ENCODE peak calls at places on chromosomes 6 and 20, in four cellular contexts. B is MCF 10A, N is AG10803, D is breast epithelium. Q is an unnamed sample.
A peak's percentile ranks its signal among the peaks of the same experiment; 100 is the strongest.

GRCh38 chr6:74048387-74048786 is 352.4 kb downstream of the CD109 start:
- DNase-seq in B (no peak), N (no peak), D (no peak), Q (no peak)

GRCh38 chr6:30007132-30007764 is 53.8 kb upstream of the POLR1H start:
- DNase-seq in D (no peak), B (no peak), N (no peak), Q (peak; percentile 38)

GRCh38 chr6:119156742-119157494 is 78.5 kb upstream of the FAM184A start:
- DNase-seq in N (no peak), B (no peak), D (no peak), Q (no peak)

GRCh38 chr6:32967151-32968091 is 973 bp upstream of the BRD2 start:
- DNase-seq in N (peak; percentile 44), D (no peak), B (peak; percentile 76), Q (no peak)

GRCh38 chr6:119207327-119207726 is 128.9 kb upstream of the FAM184A start:
- DNase-seq in D (no peak), B (no peak), N (no peak), Q (no peak)

GRCh38 chr6:37103169-37104039 is 66.5 kb upstream of the PIM1 start:
- DNase-seq in N (peak; percentile 49), D (peak; percentile 32), B (peak; percentile 47), Q (no peak)

GRCh38 chr20:11302436-11302835 is 615.3 kb upstream of the BTBD3 start:
- DNase-seq in N (peak; percentile 55), D (no peak), B (no peak), Q (no peak)

GRCh38 chr6:21593927-21594421 is 423 bp downstream of the SOX4 start:
- DNase-seq in D (peak; percentile 28), N (peak; percentile 71), B (peak; percentile 60), Q (no peak)

GRCh38 chr6:24927985-24928735 is 7.6 kb downstream of the RIPOR2 start:
- DNase-seq in D (no peak), B (no peak), N (no peak), Q (no peak)

GRCh38 chr6:108009894-108010293 is 51.9 kb upstream of the SEC63 start:
- DNase-seq in D (no peak), B (peak; percentile 13), N (no peak), Q (no peak)

GRCh38 chr6:152054441-152054840 is 247.0 kb downstream of the ESR1 start:
- DNase-seq in N (peak; percentile 51), D (no peak), B (peak; percentile 42), Q (no peak)

DNA sequence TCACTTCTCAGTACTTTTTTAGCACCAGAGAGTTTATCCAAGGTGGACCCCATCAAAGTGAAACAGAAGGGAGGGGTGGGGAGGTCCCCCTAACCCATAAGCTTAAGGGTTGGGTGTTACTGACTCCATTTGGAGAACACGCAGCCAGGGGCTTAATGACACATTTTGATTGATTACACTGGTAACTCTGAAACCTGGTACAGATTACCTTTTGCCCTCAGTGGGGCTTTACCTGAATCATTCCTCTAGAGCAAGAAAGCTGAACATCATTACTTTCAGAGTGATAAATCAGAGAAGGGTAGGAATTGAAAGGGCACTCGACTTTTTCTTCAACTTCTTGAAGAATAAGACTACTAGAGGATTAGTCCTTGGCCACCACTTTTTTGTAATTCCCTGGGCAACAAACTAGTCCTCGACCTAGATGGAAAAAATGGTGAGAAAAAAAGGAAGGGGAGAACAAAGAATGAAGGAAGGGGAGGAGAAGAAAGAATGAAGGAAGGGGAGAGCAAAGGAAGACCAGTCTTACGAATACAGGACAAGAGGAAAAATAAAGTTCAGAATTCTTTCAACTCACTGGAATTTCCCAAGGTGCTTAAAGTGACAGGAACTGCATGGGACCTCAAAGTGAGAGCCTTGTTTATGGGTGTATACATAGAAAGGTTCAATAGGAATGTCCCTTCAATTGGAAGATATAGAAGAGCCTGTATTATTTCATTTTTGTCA is 509.5 kb upstream of the JARID2 start:
- DNase-seq in B (no peak), N (no peak), D (no peak), Q (no peak)
- TF ChIP-seq CTCF in B (no peak), N (no peak), D (no peak), Q (no peak)

GRCh38 chr6:155498370-155498769 is 42.7 kb upstream of the NOX3 start:
- DNase-seq in B (no peak), N (no peak), D (no peak), Q (no peak)
- TF ChIP-seq CTCF in B (no peak), N (peak; percentile 24), D (no peak), Q (no peak)

DNA sequence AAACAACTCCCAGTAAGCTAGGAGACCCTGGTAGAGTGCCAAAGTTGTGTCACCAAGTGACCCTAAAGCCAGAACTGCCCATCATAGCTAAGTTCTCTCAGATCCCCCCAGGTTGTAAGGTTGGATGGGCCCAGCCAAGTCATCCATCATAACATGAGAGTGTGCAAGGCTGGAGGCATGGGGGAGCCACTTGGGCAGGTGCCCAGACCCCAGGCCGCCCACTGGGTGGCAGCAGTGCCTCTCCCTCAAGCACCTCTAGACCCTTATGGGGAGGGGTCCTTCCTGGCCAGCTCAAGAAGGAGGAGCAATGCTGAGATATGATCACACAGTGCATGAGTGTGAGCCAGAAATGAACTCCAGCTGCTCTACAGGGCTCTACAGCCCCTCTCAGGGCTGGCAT is 154.5 kb downstream of the MYLK4 start:
- DNase-seq in N (no peak), B (no peak), D (no peak), Q (no peak)
- TF ChIP-seq CTCF in N (no peak), B (peak; percentile 8), D (no peak), Q (peak; percentile 25)

GRCh38 chr20:56924976-56925695 is 296.0 kb downstream of the TFAP2C start:
- DNase-seq in D (no peak), N (no peak), B (no peak), Q (no peak)
- TF ChIP-seq CTCF in D (no peak), N (no peak), B (no peak), Q (no peak)

GRCh38 chr20:22557403-22558276 is 26.7 kb downstream of the FOXA2 start:
- DNase-seq in N (no peak), B (no peak), D (no peak), Q (no peak)
- TF ChIP-seq CTCF in N (no peak), B (no peak), D (no peak), Q (no peak)

DNA sequence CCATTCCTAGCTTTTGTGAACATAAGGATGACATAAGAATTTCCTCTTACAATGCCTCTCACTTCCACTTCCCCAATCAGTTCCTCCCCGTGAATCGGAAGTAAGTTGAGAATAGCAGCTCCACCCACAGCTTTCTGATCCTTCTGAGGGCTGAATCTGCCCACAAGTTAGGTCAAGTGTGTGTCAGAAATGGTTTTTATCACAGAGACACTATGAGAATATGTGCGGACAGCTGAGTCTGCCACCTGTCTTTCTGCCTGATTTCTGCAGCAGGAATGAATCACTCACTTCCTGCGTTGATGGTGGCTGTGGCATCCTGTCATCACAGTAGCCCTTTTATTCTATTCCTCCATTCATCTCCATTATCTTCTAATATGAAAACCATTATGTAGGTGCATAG is 70.2 kb downstream of the RIN2 start:
- DNase-seq in D (no peak), B (peak; percentile 72), N (no peak), Q (peak; percentile 68)
- TF ChIP-seq CTCF in D (no peak), B (peak; percentile 46), N (peak; percentile 27), Q (peak; percentile 28)

GRCh38 chr20:23692725-23693124 is 3.9 kb upstream of the CST4 start:
- DNase-seq in B (no peak), D (no peak), N (peak; percentile 41), Q (no peak)
- TF ChIP-seq CTCF in B (no peak), D (no peak), N (no peak), Q (no peak)

DNA sequence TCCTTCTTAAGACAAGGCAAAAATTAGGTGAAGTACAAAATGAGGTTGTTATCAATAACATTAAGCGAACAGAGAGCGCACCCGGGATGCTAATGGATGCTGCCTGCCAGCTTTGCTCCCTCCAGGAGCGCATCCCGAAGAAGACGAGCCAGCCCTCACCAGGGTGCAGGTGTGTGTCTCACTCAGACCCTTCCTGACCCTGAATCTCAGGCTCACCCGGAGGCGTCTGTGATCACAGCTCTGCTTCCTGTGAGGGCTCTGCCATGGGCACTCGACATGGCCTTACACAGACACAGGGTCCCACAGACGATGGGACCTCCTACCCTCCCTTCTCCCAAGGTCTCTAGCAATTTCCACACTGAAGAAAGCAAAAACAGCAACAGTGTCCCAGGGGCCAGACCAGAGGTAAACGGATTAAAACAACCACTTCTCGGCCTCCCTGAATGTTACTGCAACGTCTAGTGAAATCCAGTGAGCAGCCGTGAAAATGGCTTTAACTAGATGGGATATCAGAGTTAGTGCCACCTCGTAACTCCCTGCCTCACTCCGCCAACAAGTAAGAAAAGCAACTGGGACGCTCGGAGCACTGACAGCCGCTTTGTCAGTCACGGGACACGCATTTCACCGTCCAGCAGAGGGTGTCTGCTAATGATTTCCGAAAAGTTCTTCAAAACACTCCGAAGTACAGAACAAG is 11.7 kb downstream of the ZBTB46 start:
- DNase-seq in N (peak; percentile 34), B (no peak), D (no peak), Q (no peak)
- TF ChIP-seq CTCF in N (peak; percentile 56), B (no peak), D (no peak), Q (peak; percentile 22)

GRCh38 chr20:16945619-16946018 is 197.5 kb downstream of the OTOR start:
- DNase-seq in D (no peak), B (no peak), N (no peak), Q (no peak)

GRCh38 chr20:16944753-16945152 is 196.6 kb downstream of the OTOR start:
- DNase-seq in N (no peak), D (no peak), B (no peak), Q (no peak)

GRCh38 chr20:16946097-16946496 is 197.9 kb downstream of the OTOR start:
- DNase-seq in D (no peak), N (no peak), B (no peak), Q (no peak)

GRCh38 chr20:16940701-16941100 is 192.5 kb downstream of the OTOR start:
- DNase-seq in N (no peak), D (no peak), B (no peak), Q (no peak)

GRCh38 chr20:16942702-16943101 is 194.5 kb downstream of the OTOR start:
- DNase-seq in B (peak; percentile 36), D (no peak), N (peak; percentile 51), Q (no peak)
- TF ChIP-seq CTCF in B (no peak), D (no peak), N (no peak), Q (no peak)

Q was measured in GM10248.